ENCODE peak calls at places on chromosomes 2 and 18, in nine cellular contexts. One of them, this sample, is unnamed.

GRCh38 chr2:924701-925100 is 25.9 kb upstream of the SNTG2 start:
- DNase-seq in AG10803: no peak
- DNase-seq in coronary artery: no peak
- DNase-seq in activated CD8-positive, alpha-beta T cell treated with anti-CD3 and anti-CD28 coated beads, Interleukin-2, amount 10 ng/mL, durations not matched to agents 7 days and 5 days: no peak
- DNase-seq in GM23338: no peak
- DNase-seq in amniotic stem cell: no peak
- DNase-seq in activated T-cell treated with anti-CD3 and anti-CD28 coated beads for 1 hour: no peak
- DNase-seq in AG04449: no peak
- DNase-seq in A172: no peak
- DNase-seq in this sample: no peak

GRCh38 chr2:54038835-54039234 is 68.0 kb upstream of the PSME4 start:
- DNase-seq in AG04449: no peak
- DNase-seq in coronary artery: no peak
- DNase-seq in activated T-cell treated with anti-CD3 and anti-CD28 coated beads for 1 hour: no peak
- DNase-seq in GM23338: no peak
- DNase-seq in A172: no peak
- DNase-seq in AG10803: no peak
- DNase-seq in amniotic stem cell: no peak
- DNase-seq in activated CD8-positive, alpha-beta T cell treated with anti-CD3 and anti-CD28 coated beads, Interleukin-2, amount 10 ng/mL, durations not matched to agents 7 days and 5 days: no peak
- DNase-seq in this sample: no peak

GRCh38 chr18:2903006-2903405 is 56.2 kb downstream of the EMILIN2 start:
- DNase-seq in activated T-cell treated with anti-CD3 and anti-CD28 coated beads for 1 hour: no peak
- DNase-seq in AG04449: no peak
- DNase-seq in A172: peak; percentile 61
- DNase-seq in coronary artery: peak; percentile 77
- DNase-seq in amniotic stem cell: no peak
- DNase-seq in GM23338: no peak
- DNase-seq in activated CD8-positive, alpha-beta T cell treated with anti-CD3 and anti-CD28 coated beads, Interleukin-2, amount 10 ng/mL, durations not matched to agents 7 days and 5 days: no peak
- DNase-seq in AG10803: peak; percentile 77
- DNase-seq in this sample: no peak

GRCh38 chr18:49638891-49639557 is 77.2 kb downstream of the LIPG start:
- DNase-seq in activated T-cell treated with anti-CD3 and anti-CD28 coated beads for 1 hour: no peak
- DNase-seq in activated CD8-positive, alpha-beta T cell treated with anti-CD3 and anti-CD28 coated beads, Interleukin-2, amount 10 ng/mL, durations not matched to agents 7 days and 5 days: no peak
- DNase-seq in AG10803: no peak
- DNase-seq in amniotic stem cell: no peak
- DNase-seq in GM23338: no peak
- DNase-seq in coronary artery: no peak
- DNase-seq in AG04449: no peak
- DNase-seq in A172: no peak
- DNase-seq in this sample: no peak

GRCh38 chr18:6672909-6673308 is 56.6 kb upstream of the ARHGAP28 start:
- DNase-seq in GM23338: no peak
- DNase-seq in AG04449: no peak
- DNase-seq in activated T-cell treated with anti-CD3 and anti-CD28 coated beads for 1 hour: no peak
- DNase-seq in AG10803: no peak
- DNase-seq in amniotic stem cell: no peak
- DNase-seq in A172: no peak
- DNase-seq in coronary artery: no peak
- DNase-seq in activated CD8-positive, alpha-beta T cell treated with anti-CD3 and anti-CD28 coated beads, Interleukin-2, amount 10 ng/mL, durations not matched to agents 7 days and 5 days: no peak
- DNase-seq in this sample: no peak

GRCh38 chr2:212711851-212712250 is 173.2 kb upstream of the ERBB4 start:
- DNase-seq in activated CD8-positive, alpha-beta T cell treated with anti-CD3 and anti-CD28 coated beads, Interleukin-2, amount 10 ng/mL, durations not matched to agents 7 days and 5 days: no peak
- DNase-seq in amniotic stem cell: peak; percentile 64
- DNase-seq in activated T-cell treated with anti-CD3 and anti-CD28 coated beads for 1 hour: no peak
- DNase-seq in coronary artery: no peak
- DNase-seq in AG10803: peak; percentile 93
- DNase-seq in A172: peak; percentile 57
- DNase-seq in AG04449: peak; percentile 58
- DNase-seq in GM23338: no peak
- DNase-seq in this sample: no peak

GRCh38 chr2:61689526-61689925 is 151.4 kb upstream of the XPO1 start:
- DNase-seq in coronary artery: no peak
- DNase-seq in A172: no peak
- DNase-seq in AG10803: no peak
- DNase-seq in activated T-cell treated with anti-CD3 and anti-CD28 coated beads for 1 hour: no peak
- DNase-seq in AG04449: no peak
- DNase-seq in amniotic stem cell: no peak
- DNase-seq in activated CD8-positive, alpha-beta T cell treated with anti-CD3 and anti-CD28 coated beads, Interleukin-2, amount 10 ng/mL, durations not matched to agents 7 days and 5 days: no peak
- DNase-seq in GM23338: no peak
- DNase-seq in this sample: no peak

GRCh38 chr2:88654714-88655113 is 27.4 kb upstream of the EIF2AK3 start:
- DNase-seq in coronary artery: no peak
- DNase-seq in activated CD8-positive, alpha-beta T cell treated with anti-CD3 and anti-CD28 coated beads, Interleukin-2, amount 10 ng/mL, durations not matched to agents 7 days and 5 days: no peak
- DNase-seq in A172: peak; percentile 52
- DNase-seq in amniotic stem cell: no peak
- DNase-seq in GM23338: no peak
- DNase-seq in AG04449: no peak
- DNase-seq in activated T-cell treated with anti-CD3 and anti-CD28 coated beads for 1 hour: no peak
- DNase-seq in AG10803: peak; percentile 22
- DNase-seq in this sample: no peak

GRCh38 chr2:234444888-234445287 is 52.0 kb downstream of the ARL4C start:
- DNase-seq in activated T-cell treated with anti-CD3 and anti-CD28 coated beads for 1 hour: peak; percentile 45
- DNase-seq in activated CD8-positive, alpha-beta T cell treated with anti-CD3 and anti-CD28 coated beads, Interleukin-2, amount 10 ng/mL, durations not matched to agents 7 days and 5 days: peak; percentile 69
- DNase-seq in GM23338: no peak
- DNase-seq in coronary artery: no peak
- DNase-seq in AG04449: peak; percentile 95
- DNase-seq in AG10803: peak; percentile 92
- DNase-seq in amniotic stem cell: peak; percentile 90
- DNase-seq in A172: peak; percentile 78
- DNase-seq in this sample: no peak

GRCh38 chr18:55419132-55419938 is 168.7 kb downstream of the TCF4 start:
- DNase-seq in AG04449: no peak
- DNase-seq in activated T-cell treated with anti-CD3 and anti-CD28 coated beads for 1 hour: no peak
- DNase-seq in GM23338: peak; percentile 53
- DNase-seq in AG10803: peak; percentile 76
- DNase-seq in amniotic stem cell: no peak
- DNase-seq in coronary artery: no peak
- DNase-seq in A172: no peak
- DNase-seq in activated CD8-positive, alpha-beta T cell treated with anti-CD3 and anti-CD28 coated beads, Interleukin-2, amount 10 ng/mL, durations not matched to agents 7 days and 5 days: no peak
- DNase-seq in this sample: no peak

GRCh38 chr2:44362207-44363015 is 664 bp downstream of the CAMKMT start:
- DNase-seq in GM23338: peak; percentile 77
- DNase-seq in activated CD8-positive, alpha-beta T cell treated with anti-CD3 and anti-CD28 coated beads, Interleukin-2, amount 10 ng/mL, durations not matched to agents 7 days and 5 days: peak; percentile 50
- DNase-seq in AG04449: no peak
- DNase-seq in AG10803: peak; percentile 53
- DNase-seq in coronary artery: peak; percentile 77
- DNase-seq in activated T-cell treated with anti-CD3 and anti-CD28 coated beads for 1 hour: peak; percentile 24
- DNase-seq in amniotic stem cell: peak; percentile 36
- DNase-seq in A172: peak; percentile 37
- DNase-seq in this sample: no peak

GRCh38 chr2:200966770-200967169 is 3.3 kb upstream of the ORC2 start:
- DNase-seq in GM23338: no peak
- DNase-seq in AG04449: peak; percentile 29
- DNase-seq in coronary artery: no peak
- DNase-seq in activated T-cell treated with anti-CD3 and anti-CD28 coated beads for 1 hour: no peak
- DNase-seq in amniotic stem cell: peak; percentile 16
- DNase-seq in A172: peak; percentile 58
- DNase-seq in AG10803: peak; percentile 53
- DNase-seq in activated CD8-positive, alpha-beta T cell treated with anti-CD3 and anti-CD28 coated beads, Interleukin-2, amount 10 ng/mL, durations not matched to agents 7 days and 5 days: no peak
- DNase-seq in this sample: no peak

GRCh38 chr2:209579236-209579749 is 155.4 kb downstream of the MAP2 start:
- DNase-seq in AG10803: peak; percentile 20
- DNase-seq in AG04449: no peak
- DNase-seq in coronary artery: no peak
- DNase-seq in amniotic stem cell: no peak
- DNase-seq in activated T-cell treated with anti-CD3 and anti-CD28 coated beads for 1 hour: no peak
- DNase-seq in activated CD8-positive, alpha-beta T cell treated with anti-CD3 and anti-CD28 coated beads, Interleukin-2, amount 10 ng/mL, durations not matched to agents 7 days and 5 days: no peak
- DNase-seq in GM23338: peak; percentile 46
- DNase-seq in A172: peak; percentile 4
- DNase-seq in this sample: peak; percentile 4